ENCODE peak calls at places on chromosomes 5 and 9, in seven cellular contexts. Z is endothelial cell, M is astrocyte, G is omental fat pad, K is cardiac muscle cell, J is dorsolateral prefrontal cortex, A is HL-60. T is an unnamed sample.

GRCh38 chr5:140926903-140927573 is 939 bp downstream of the PCDHAC1 start:
- DNase-seq in Z (peak), M (no peak), G (no peak), K (peak), J (no peak), A (no peak), T (no peak)

GRCh38 chr9:7088598-7088997 is 330.8 kb downstream of the KDM4C start:
- DNase-seq in Z (no peak), M (peak), G (no peak), K (no peak), J (no peak), A (no peak), T (no peak)

GRCh38 chr9:36165766-36166149 is 3.4 kb upstream of the CCIN start:
- DNase-seq in Z (no peak), M (peak), G (no peak), K (no peak), J (no peak), A (no peak), T (no peak)

GRCh38 chr5:78547731-78548189 is 100.8 kb downstream of the LHFPL2 start:
- DNase-seq in Z (no peak), M (peak), G (no peak), K (no peak), J (no peak), A (no peak), T (no peak)

GRCh38 chr5:96807099-96807654 is 568 bp downstream of the ERAP1 start:
- DNase-seq in Z (peak), M (peak), G (peak), K (peak), J (peak), A (peak), T (no peak)

GRCh38 chr5:19886123-19886921 is 101.7 kb downstream of the CDH18 start:
- DNase-seq in Z (no peak), M (peak), G (no peak), K (no peak), J (no peak), A (no peak), T (no peak)

GRCh38 chr9:129010267-129010975 is 17.7 kb downstream of the SH3GLB2 start:
- DNase-seq in Z (no peak), M (no peak), G (no peak), K (no peak), J (no peak), A (no peak), T (no peak)

GRCh38 chr9:34332370-34332964 is 3.1 kb downstream of the NUDT2 start:
- DNase-seq in Z (peak), M (peak), G (no peak), K (peak), J (no peak), A (peak), T (no peak)

GRCh38 chr5:143796753-143797152 is 15.2 kb upstream of the HMHB1 start:
- DNase-seq in Z (no peak), M (no peak), G (no peak), K (no peak), J (no peak), A (peak), T (no peak)

GRCh38 chr5:76548525-76549229 is 74.5 kb downstream of the F2RL2 start:
- DNase-seq in Z (no peak), M (no peak), G (no peak), K (no peak), J (no peak), A (no peak), T (no peak)

GRCh38 chr9:71752352-71752751 is 16.0 kb downstream of the CEMIP2 start:
- DNase-seq in Z (no peak), M (no peak), G (no peak), K (no peak), J (no peak), A (no peak), T (no peak)

GRCh38 chr5:34490501-34491250 is 165.5 kb upstream of the RAI14 start:
- DNase-seq in Z (no peak), M (no peak), G (no peak), K (peak), J (no peak), A (no peak), T (no peak)

GRCh38 chr5:174387448-174387847 is 336.9 kb upstream of the MSX2 start:
- DNase-seq in Z (no peak), M (peak), G (no peak), K (no peak), J (no peak), A (no peak), T (no peak)
- TF ChIP-seq CTCF in Z (no peak), M (no peak), G (no peak), K (no peak), J (no peak), A (no peak), T (no peak)

GRCh38 chr5:8865686-8866374 is 680.0 kb downstream of the SEMA5A start:
- DNase-seq in Z (no peak), M (no peak), G (no peak), K (no peak), J (no peak), A (no peak), T (no peak)

GRCh38 chr5:8861764-8862163 is 684.1 kb downstream of the SEMA5A start:
- DNase-seq in Z (no peak), M (no peak), G (no peak), K (no peak), J (no peak), A (no peak), T (no peak)

GRCh38 chr5:8869932-8870331 is 675.9 kb downstream of the SEMA5A start:
- DNase-seq in Z (no peak), M (no peak), G (no peak), K (no peak), J (no peak), A (no peak), T (no peak)

GRCh38 chr5:8864053-8864452 is 681.8 kb downstream of the SEMA5A start:
- DNase-seq in Z (peak), M (no peak), G (no peak), K (peak), J (no peak), A (peak), T (no peak)
- TF ChIP-seq CTCF in Z (peak), M (peak), G (no peak), K (peak), J (no peak), A (no peak), T (no peak)

GRCh38 chr5:153425914-153426313 is 64.6 kb upstream of the GRIA1 start:
- DNase-seq in Z (peak), M (no peak), G (no peak), K (peak), J (no peak), A (no peak), T (no peak)
- TF ChIP-seq CTCF in Z (peak), M (no peak), G (no peak), K (peak), J (no peak), A (no peak), T (no peak)

DNA sequence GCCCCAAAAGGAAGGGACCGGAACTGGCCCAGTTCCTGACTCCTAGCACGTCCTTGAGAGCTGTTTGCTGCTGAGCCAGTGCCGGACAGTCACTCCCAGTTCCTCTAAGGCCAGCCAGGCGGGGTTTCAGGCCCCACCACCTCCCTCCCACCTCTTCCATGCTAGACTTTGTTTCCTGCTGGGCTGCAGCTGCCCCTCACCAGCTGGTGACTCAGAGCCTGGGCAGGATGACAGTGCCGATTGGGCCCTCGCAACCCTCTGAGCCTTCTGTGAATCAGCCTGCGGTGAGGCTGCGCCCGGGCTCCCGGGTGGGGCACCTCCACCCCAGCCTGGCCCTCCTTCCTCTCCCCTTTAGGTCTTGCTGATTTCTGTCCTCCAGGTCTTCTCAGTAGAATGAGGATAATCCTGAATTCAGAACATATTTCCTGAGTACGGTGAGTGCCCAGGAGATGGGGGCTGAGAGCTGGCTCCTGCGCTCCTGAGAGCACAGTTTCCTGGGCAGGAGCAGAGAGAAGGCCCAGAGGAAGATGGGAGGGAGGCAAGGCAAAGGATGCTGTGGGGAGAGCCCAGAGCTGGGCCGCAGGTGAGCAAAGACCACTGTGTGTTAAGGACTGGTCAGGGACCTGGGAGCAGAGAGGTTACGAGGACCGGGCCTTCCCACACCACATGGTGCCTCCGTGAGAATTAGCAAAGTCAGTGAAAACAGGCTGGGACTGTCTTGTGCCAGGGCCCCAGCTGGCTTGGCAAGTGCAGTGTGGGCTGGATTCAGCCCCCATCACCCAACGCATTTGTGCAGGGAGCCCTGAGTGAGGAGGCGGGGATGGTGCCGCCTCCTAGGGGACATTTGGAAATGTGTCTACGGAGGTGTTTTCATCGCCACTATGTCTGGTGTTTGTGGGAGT is 32.9 kb upstream of the STXBP1 start:
- DNase-seq in Z (peak), M (peak), G (peak), K (no peak), J (peak), A (peak), T (peak)
- TF ChIP-seq CTCF in Z (peak), M (peak), G (no peak), K (peak), J (peak), A (no peak), T (no peak)

DNA sequence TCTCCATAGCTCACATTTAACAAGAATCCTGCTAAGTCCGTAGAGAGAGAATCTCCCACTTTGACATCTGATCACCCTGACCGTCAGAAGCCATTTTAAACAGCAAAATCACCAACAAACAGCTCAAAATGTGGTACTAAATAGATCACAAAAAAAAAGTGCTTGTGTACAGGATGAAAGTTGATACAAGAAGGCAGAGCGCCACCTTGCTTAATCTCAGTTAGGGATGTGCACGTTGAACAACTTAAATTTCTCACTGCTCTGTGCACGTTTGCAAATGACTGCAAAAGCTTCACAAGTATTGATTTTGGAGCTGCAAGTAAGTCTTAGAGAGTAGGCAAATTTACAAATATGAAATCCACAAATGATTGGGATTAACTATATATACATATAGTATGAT is 63.1 kb upstream of the NREP start:
- DNase-seq in Z (no peak), M (no peak), G (no peak), K (no peak), J (no peak), A (peak), T (no peak)
- TF ChIP-seq CTCF in Z (no peak), M (no peak), G (no peak), K (no peak), J (no peak), A (no peak), T (no peak)

DNA sequence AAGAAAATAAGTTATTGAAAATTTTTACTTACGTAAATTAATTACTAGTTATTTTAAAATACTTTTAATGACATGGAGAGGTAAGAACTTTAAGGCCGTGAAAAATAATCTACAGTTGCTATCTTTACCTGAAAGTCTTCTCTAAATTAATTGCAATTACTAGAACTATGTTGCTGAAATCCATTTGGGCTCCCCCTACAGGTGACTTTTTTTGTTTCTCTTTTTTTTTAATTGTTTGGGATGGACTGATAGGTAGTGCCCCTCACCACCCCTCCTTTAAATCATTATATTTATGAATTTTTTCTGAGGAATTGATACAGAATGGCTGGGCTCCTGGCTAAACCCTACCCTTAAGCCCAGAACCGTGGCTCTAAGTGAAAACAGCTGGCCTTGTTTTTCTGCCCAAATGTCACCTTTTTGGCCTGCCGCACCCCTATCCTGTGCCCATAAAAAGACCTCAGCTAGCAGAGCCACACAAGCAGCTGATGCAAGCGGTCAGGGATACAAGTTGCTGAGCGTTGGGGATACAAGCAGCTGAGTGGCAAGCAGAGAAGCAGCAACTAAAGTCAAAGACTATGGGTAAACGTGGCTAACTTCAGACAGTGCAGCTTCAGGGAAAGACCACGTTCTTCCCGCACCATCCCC is 315.2 kb upstream of the ACO1 start:
- DNase-seq in Z (no peak), M (no peak), G (no peak), K (peak), J (no peak), A (no peak), T (no peak)
- TF ChIP-seq CTCF in Z (peak), M (no peak), G (no peak), K (no peak), J (peak), A (no peak), T (no peak)

DNA sequence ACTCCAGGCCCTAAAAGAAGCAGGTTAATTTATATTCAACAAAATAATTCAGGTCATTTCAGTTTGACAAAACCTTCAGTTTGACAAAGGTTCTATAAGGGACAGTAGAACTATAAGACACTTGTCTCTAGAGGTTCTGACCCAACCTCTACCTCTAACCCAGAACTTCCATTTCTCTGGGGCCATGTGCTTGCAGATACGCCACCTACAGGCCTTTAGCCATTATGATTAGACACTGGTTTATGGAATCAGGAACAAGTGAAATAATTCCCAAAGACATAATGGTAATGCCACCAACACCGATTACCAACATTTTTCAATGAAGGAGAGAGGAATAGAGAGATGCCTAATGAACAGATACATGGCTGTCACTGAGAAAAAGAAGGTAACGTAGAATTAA is 733.9 kb downstream of the PRELID2 start:
- DNase-seq in Z (peak), M (no peak), G (no peak), K (peak), J (no peak), A (no peak), T (no peak)
- TF ChIP-seq CTCF in Z (peak), M (peak), G (no peak), K (no peak), J (no peak), A (no peak), T (no peak)

GRCh38 chr5:81749562-81750307 is 1.2 kb downstream of the SSBP2 start:
- DNase-seq in Z (peak), M (no peak), G (no peak), K (peak), J (peak), A (peak), T (peak)

GRCh38 chr5:81747030-81747429 is 3.9 kb downstream of the SSBP2 start:
- DNase-seq in Z (no peak), M (no peak), G (no peak), K (no peak), J (no peak), A (no peak), T (no peak)

GRCh38 chr5:81749186-81749561 is 1.7 kb downstream of the SSBP2 start:
- DNase-seq in Z (no peak), M (no peak), G (no peak), K (peak), J (no peak), A (no peak), T (no peak)

GRCh38 chr5:81750308-81751008 is 439 bp downstream of the SSBP2 start:
- DNase-seq in Z (peak), M (no peak), G (no peak), K (peak), J (no peak), A (no peak), T (peak)

DNA sequence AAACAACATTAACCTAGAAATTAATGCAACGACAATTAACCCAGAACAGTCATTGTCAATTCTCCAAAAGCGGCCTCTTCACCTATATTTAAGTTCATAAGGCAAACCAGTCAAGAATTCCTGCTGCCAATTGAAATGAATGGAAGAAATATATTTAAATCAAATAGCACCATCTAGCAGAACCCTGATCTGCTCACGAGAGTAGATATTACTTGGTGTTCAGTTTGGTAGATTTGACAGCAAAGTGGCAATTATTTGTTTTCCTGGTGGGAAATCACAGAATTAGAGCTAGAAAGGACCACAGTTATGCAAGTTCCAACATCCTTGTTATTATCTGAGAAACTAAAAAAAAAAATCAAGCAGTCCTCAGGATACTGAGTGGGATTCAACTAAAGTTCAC is 2.3 kb downstream of the SSBP2 start:
- DNase-seq in Z (no peak), M (no peak), G (no peak), K (no peak), J (no peak), A (no peak), T (no peak)
- TF ChIP-seq CTCF in Z (no peak), M (no peak), G (no peak), K (no peak), J (peak), A (no peak), T (no peak)

DNA sequence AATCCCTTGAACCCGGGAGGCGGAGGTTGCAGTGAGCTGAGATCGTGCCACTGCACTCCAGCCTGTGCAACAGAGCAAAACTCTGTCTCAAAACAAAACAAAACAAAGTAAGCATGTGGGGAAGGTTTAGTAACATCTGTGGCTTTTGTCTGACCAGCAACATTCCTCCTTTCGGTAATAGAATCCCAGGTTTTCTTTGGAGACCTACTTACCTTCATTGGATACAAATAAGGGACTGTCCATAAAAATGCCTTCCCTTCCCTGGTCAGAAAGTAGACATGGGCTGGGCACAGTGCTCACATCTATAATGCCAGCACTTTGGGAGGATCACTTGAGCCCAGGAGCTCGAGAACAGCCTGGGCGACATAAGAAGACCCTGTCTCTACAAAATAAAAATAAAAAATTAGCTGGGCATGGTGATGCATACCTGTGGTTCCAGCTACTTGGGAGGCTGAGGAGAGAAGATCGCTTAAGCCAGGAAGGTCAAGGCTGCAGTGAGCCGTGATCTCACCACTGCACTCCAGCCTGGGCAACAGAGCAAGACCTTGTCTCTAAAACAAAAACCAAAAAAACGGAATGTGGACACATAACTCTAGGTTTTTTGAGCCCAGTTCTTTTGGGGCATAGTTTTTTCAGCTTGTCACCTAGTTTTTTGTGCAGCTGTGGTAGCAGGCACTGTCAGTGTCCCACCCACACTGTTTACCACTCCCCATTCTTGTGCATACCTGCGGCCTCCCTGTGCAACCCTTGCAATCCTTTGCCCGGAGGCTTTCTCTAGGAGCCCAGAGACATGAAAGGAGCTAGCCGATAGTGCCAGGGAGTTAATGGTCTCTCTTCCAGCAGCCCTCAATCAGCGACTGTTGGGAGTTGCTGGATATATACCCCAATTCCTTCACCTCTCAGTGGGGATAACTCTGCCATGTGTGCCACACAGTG is 8.9 kb upstream of the SPINK4 start:
- DNase-seq in Z (no peak), M (no peak), G (no peak), K (no peak), J (no peak), A (no peak), T (no peak)
- TF ChIP-seq CTCF in Z (no peak), M (no peak), G (no peak), K (no peak), J (no peak), A (no peak), T (no peak)

DNA sequence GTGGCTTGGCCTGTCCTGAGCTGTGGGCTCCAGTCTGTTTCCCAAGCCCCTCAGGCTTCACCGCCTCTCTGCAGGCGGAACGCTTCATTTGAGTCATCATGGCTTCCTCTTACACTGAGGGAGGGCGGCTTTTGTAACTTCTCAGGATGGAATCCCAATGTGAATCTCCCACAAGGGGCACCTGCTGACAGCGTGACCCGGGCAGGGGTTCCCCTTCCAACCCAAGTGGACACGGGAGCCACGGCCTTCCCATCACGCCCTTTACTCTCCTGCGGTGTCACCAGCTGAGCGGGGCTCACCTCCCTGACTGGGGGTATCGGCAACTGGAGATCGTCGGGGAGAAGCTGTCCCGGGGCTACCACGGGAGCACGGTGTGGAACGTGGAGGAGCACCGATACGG is 12.5 kb downstream of the UCK1 start:
- DNase-seq in Z (no peak), M (no peak), G (no peak), K (no peak), J (no peak), A (no peak), T (no peak)
- TF ChIP-seq CTCF in Z (no peak), M (no peak), G (no peak), K (no peak), J (no peak), A (no peak), T (no peak)

T was measured in natural killer cell.